ENCODE peak calls at places on chromosome 20, in four cellular contexts. One of them, this sample, is unnamed.

GRCh38 chr20:61719691-61720347 is 345.9 kb downstream of the TAF4 start:
- DNase-seq in Panc1: no peak
- DNase-seq in esophagus muscularis mucosa: no peak
- DNase-seq in HL-60: peak
- DNase-seq in this sample: no peak

GRCh38 chr20:62363920-62364851 is 2.9 kb downstream of the LAMA5 start:
- DNase-seq in esophagus muscularis mucosa: no peak
- DNase-seq in HL-60: no peak
- DNase-seq in Panc1: no peak
- DNase-seq in this sample: no peak

GRCh38 chr20:47647994-47648393 is 137.3 kb downstream of the SULF2 start:
- DNase-seq in HL-60: no peak
- DNase-seq in Panc1: no peak
- DNase-seq in esophagus muscularis mucosa: no peak
- DNase-seq in this sample: no peak

GRCh38 chr20:10902836-10903410 is 229.1 kb upstream of the JAG1 start:
- DNase-seq in Panc1: no peak
- DNase-seq in HL-60: no peak
- DNase-seq in esophagus muscularis mucosa: no peak
- DNase-seq in this sample: no peak

GRCh38 chr20:23407770-23408467 is 13.4 kb downstream of the NAPB start:
- DNase-seq in esophagus muscularis mucosa: peak
- DNase-seq in HL-60: no peak
- DNase-seq in Panc1: no peak
- DNase-seq in this sample: no peak

GRCh38 chr20:52494244-52494643 is 302.7 kb upstream of the ZFP64 start:
- DNase-seq in HL-60: no peak
- DNase-seq in esophagus muscularis mucosa: no peak
- DNase-seq in Panc1: no peak
- DNase-seq in this sample: no peak

GRCh38 chr20:796916-797315 is 28.6 kb upstream of the SLC52A3 start:
- DNase-seq in HL-60: no peak
- DNase-seq in Panc1: no peak
- DNase-seq in esophagus muscularis mucosa: no peak
- DNase-seq in this sample: no peak

GRCh38 chr20:31948008-31948407 is 3.8 kb downstream of the PDRG1 start:
- DNase-seq in esophagus muscularis mucosa: no peak
- DNase-seq in Panc1: no peak
- DNase-seq in HL-60: no peak
- DNase-seq in this sample: no peak

GRCh38 chr20:44627364-44628010 is 24.0 kb downstream of the ADA start:
- DNase-seq in Panc1: no peak
- DNase-seq in esophagus muscularis mucosa: no peak
- DNase-seq in HL-60: no peak
- DNase-seq in this sample: no peak

GRCh38 chr20:47764154-47764734 is 21.0 kb downstream of the SULF2 start:
- DNase-seq in HL-60: no peak
- DNase-seq in esophagus muscularis mucosa: no peak
- DNase-seq in Panc1: no peak
- DNase-seq in this sample: no peak

GRCh38 chr20:62843656-62844055 is 18.0 kb downstream of the TCFL5 start:
- DNase-seq in esophagus muscularis mucosa: no peak
- DNase-seq in Panc1: no peak
- DNase-seq in HL-60: no peak
- DNase-seq in this sample: no peak

GRCh38 chr20:20292472-20292871 is 75.4 kb upstream of the INSM1 start:
- DNase-seq in HL-60: no peak
- DNase-seq in Panc1: no peak
- DNase-seq in esophagus muscularis mucosa: no peak
- DNase-seq in this sample: no peak

GRCh38 chr20:5535211-5535756 is 214.9 kb upstream of the SHLD1 start:
- DNase-seq in Panc1: no peak
- DNase-seq in HL-60: peak
- DNase-seq in esophagus muscularis mucosa: no peak
- DNase-seq in this sample: no peak

GRCh38 chr20:41956316-41957050 is 338.3 kb upstream of the CHD6 start:
- DNase-seq in esophagus muscularis mucosa: no peak
- DNase-seq in Panc1: peak
- DNase-seq in HL-60: peak
- DNase-seq in this sample: no peak

GRCh38 chr20:35478804-35479472 is 23.5 kb downstream of the CEP250 start:
- DNase-seq in HL-60: peak
- DNase-seq in esophagus muscularis mucosa: no peak
- DNase-seq in Panc1: no peak
- DNase-seq in this sample: no peak

GRCh38 chr20:62060631-62061541 is 4.8 kb downstream of the TAF4 start:
- DNase-seq in esophagus muscularis mucosa: no peak
- DNase-seq in HL-60: no peak
- DNase-seq in Panc1: no peak
- DNase-seq in this sample: no peak

GRCh38 chr20:47781631-47782030 is 3.6 kb downstream of the SULF2 start:
- DNase-seq in Panc1: no peak
- DNase-seq in esophagus muscularis mucosa: no peak
- DNase-seq in HL-60: no peak
- DNase-seq in this sample: no peak

GRCh38 chr20:4102381-4102780 is 87.0 kb upstream of the RNF24 start:
- DNase-seq in HL-60: no peak
- DNase-seq in esophagus muscularis mucosa: peak
- DNase-seq in Panc1: no peak
- DNase-seq in this sample: no peak

GRCh38 chr20:8474027-8474668 is 342.1 kb downstream of the PLCB1 start:
- DNase-seq in esophagus muscularis mucosa: no peak
- DNase-seq in HL-60: no peak
- DNase-seq in Panc1: no peak
- DNase-seq in this sample: no peak

GRCh38 chr20:13187899-13188298 is 33.2 kb upstream of the ISM1 start:
- DNase-seq in HL-60: no peak
- DNase-seq in esophagus muscularis mucosa: no peak
- DNase-seq in Panc1: no peak
- DNase-seq in this sample: no peak

GRCh38 chr20:22909436-22909835 is 125.7 kb upstream of the SSTR4 start:
- DNase-seq in Panc1: no peak
- DNase-seq in esophagus muscularis mucosa: peak
- DNase-seq in HL-60: no peak
- DNase-seq in this sample: no peak

GRCh38 chr20:34078540-34078939 is 33.5 kb downstream of the EIF2S2 start:
- DNase-seq in Panc1: no peak
- DNase-seq in esophagus muscularis mucosa: no peak
- DNase-seq in HL-60: no peak
- DNase-seq in this sample: no peak

GRCh38 chr20:62838511-62838910 is 21.7 kb downstream of the COL9A3 start:
- DNase-seq in Panc1: no peak
- DNase-seq in esophagus muscularis mucosa: no peak
- DNase-seq in HL-60: peak
- DNase-seq in this sample: no peak

GRCh38 chr20:39112196-39112743 is 150.1 kb downstream of the DHX35 start:
- DNase-seq in Panc1: no peak
- DNase-seq in HL-60: peak
- DNase-seq in esophagus muscularis mucosa: no peak
- DNase-seq in this sample: no peak

GRCh38 chr20:57450931-57451330 is 59.7 kb downstream of the RBM38 start:
- DNase-seq in Panc1: no peak
- DNase-seq in esophagus muscularis mucosa: no peak
- DNase-seq in HL-60: no peak
- DNase-seq in this sample: no peak
- TF ChIP-seq POLR2AphosphoS5 in Panc1: no peak
- TF ChIP-seq POLR2AphosphoS5 in esophagus muscularis mucosa: no peak
- TF ChIP-seq POLR2AphosphoS5 in HL-60: no peak
- TF ChIP-seq POLR2AphosphoS5 in this sample: no peak

DNA sequence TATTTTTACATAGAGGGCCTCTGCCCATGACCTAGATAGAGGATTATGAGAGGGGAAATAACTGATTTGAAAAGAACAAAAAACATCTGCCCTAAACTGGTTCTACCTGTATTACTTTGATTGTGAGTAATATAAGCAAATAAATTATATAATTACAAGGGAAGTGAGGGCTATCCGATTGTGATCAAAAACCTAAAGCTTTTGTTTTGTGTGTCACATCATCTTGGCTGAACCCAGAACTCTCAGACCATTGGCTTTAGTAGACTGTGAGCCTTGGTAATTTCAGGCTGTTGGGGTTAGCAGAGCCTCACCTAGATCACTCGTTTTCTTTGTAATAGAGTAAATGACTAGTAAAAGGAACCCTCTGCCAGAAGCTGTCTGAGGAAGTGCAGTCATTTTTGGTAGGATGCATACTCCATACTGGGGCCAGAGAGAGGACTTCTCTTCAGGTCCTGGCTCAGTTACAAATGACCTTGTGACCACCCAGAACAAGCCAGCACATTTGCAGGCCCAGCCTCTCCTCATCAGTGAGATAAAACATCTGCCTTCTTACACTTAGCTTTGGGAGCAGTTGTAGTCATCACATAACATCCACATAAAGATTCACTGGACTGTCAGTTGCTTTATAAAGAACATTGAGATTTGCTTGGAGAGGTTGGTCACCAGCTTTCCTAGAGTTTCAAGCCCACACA is 13.5 kb downstream of the STK35 start:
- DNase-seq in Panc1: no peak
- DNase-seq in HL-60: no peak
- DNase-seq in esophagus muscularis mucosa: no peak
- DNase-seq in this sample: no peak
- TF ChIP-seq POLR2AphosphoS5 in Panc1: no peak
- TF ChIP-seq POLR2AphosphoS5 in HL-60: no peak
- TF ChIP-seq POLR2AphosphoS5 in esophagus muscularis mucosa: peak
- TF ChIP-seq POLR2AphosphoS5 in this sample: no peak

GRCh38 chr20:50126662-50127061 is 13.7 kb upstream of the UBE2V1 start:
- DNase-seq in esophagus muscularis mucosa: no peak
- DNase-seq in Panc1: no peak
- DNase-seq in HL-60: no peak
- DNase-seq in this sample: no peak
- TF ChIP-seq POLR2AphosphoS5 in esophagus muscularis mucosa: peak
- TF ChIP-seq POLR2AphosphoS5 in Panc1: no peak
- TF ChIP-seq POLR2AphosphoS5 in HL-60: no peak
- TF ChIP-seq POLR2AphosphoS5 in this sample: no peak

GRCh38 chr20:17569616-17570346 is at the start of gene DSTN:
- DNase-seq in HL-60: peak
- DNase-seq in esophagus muscularis mucosa: peak
- DNase-seq in Panc1: peak
- DNase-seq in this sample: no peak

GRCh38 chr20:17570347-17571152 is 675 bp downstream of the DSTN start:
- DNase-seq in esophagus muscularis mucosa: no peak
- DNase-seq in HL-60: peak
- DNase-seq in Panc1: no peak
- DNase-seq in this sample: no peak

GRCh38 chr20:17571153-17571527 is 1.3 kb downstream of the DSTN start:
- DNase-seq in Panc1: no peak
- DNase-seq in HL-60: no peak
- DNase-seq in esophagus muscularis mucosa: no peak
- DNase-seq in this sample: no peak

GRCh38 chr20:17573493-17573892 is 3.6 kb downstream of the DSTN start:
- DNase-seq in HL-60: no peak
- DNase-seq in Panc1: no peak
- DNase-seq in esophagus muscularis mucosa: no peak
- DNase-seq in this sample: no peak

DNA sequence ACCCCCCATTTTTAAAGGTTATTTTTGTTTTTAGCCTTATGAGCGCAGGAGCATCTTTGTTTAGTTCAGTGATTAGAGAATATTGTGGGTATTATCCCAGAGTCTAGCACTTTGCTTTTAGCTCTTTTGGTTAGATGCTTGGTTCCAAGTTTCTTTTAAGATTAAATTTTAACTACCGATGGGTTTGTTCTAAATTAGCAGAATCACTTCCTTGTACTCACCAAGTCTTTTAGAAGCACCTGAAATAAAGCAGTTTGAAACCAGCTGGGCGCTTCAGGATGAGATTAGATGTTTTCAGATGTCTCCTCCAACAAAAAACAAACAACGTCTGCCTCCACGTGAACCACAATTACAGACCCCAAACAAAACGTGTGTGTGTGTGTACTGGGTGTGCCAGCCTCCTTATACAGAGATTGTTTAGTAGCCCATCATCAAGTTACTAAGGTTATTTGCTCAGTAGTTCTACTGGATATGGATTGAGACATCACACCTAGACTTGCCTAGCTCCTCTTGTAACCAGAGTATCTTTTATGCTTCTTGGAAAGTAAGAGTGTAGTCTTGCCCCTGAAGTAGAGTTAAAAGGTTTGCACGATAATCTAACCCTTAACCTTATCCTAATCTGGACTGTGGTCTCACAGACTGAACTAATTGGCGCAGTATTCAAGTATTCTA is 2.2 kb downstream of the DSTN start:
- DNase-seq in Panc1: no peak
- DNase-seq in esophagus muscularis mucosa: no peak
- DNase-seq in HL-60: no peak
- DNase-seq in this sample: no peak
- TF ChIP-seq POLR2AphosphoS5 in Panc1: no peak
- TF ChIP-seq POLR2AphosphoS5 in esophagus muscularis mucosa: peak
- TF ChIP-seq POLR2AphosphoS5 in HL-60: no peak
- TF ChIP-seq POLR2AphosphoS5 in this sample: no peak

GRCh38 chr20:60352017-60352416 is 393.8 kb downstream of the CDH26 start:
- DNase-seq in Panc1: no peak
- DNase-seq in HL-60: no peak
- DNase-seq in esophagus muscularis mucosa: no peak
- DNase-seq in this sample: no peak

GRCh38 chr20:60352580-60352979 is 394.4 kb downstream of the CDH26 start:
- DNase-seq in HL-60: no peak
- DNase-seq in esophagus muscularis mucosa: no peak
- DNase-seq in Panc1: no peak
- DNase-seq in this sample: no peak

GRCh38 chr20:60358101-60358500 is 399.9 kb downstream of the CDH26 start:
- DNase-seq in esophagus muscularis mucosa: no peak
- DNase-seq in Panc1: no peak
- DNase-seq in HL-60: no peak
- DNase-seq in this sample: no peak

GRCh38 chr20:60349418-60349817 is 391.2 kb downstream of the CDH26 start:
- DNase-seq in esophagus muscularis mucosa: no peak
- DNase-seq in HL-60: no peak
- DNase-seq in Panc1: no peak
- DNase-seq in this sample: no peak

GRCh38 chr20:60354181-60354580 is 396.0 kb downstream of the CDH26 start:
- DNase-seq in Panc1: no peak
- DNase-seq in esophagus muscularis mucosa: no peak
- DNase-seq in HL-60: no peak
- DNase-seq in this sample: no peak
- TF ChIP-seq POLR2AphosphoS5 in Panc1: no peak
- TF ChIP-seq POLR2AphosphoS5 in esophagus muscularis mucosa: no peak
- TF ChIP-seq POLR2AphosphoS5 in HL-60: no peak
- TF ChIP-seq POLR2AphosphoS5 in this sample: no peak